ENCODE peak calls at places on chromosomes 13 and 19, in five cellular contexts. O is brain microvascular endothelial cell, Y is kidney, V is Peyer's patch, R is RWPE2. S is an unnamed sample.

GRCh38 chr13:34941436-34941834 is 635 bp upstream of the NBEA start:
- DNase-seq in V (no peak), Y (no peak), R (no peak), O (no peak), S (no peak)

GRCh38 chr13:27658569-27658968 is 36.9 kb downstream of the POLR1D start:
- DNase-seq in V (no peak), Y (no peak), R (no peak), O (no peak), S (peak; percentile 21)

GRCh38 chr13:110636053-110636475 is 20.7 kb downstream of the NAXD start:
- DNase-seq in Y (no peak), V (no peak), R (no peak), O (no peak), S (no peak)

GRCh38 chr19:21202865-21203494 is 61.1 kb downstream of the ZNF431 start:
- DNase-seq in V (no peak), O (no peak), Y (no peak), R (no peak), S (no peak)

GRCh38 chr13:27020415-27020814 is 151.2 kb downstream of the USP12 start:
- DNase-seq in V (no peak), O (no peak), R (no peak), Y (no peak), S (no peak)

GRCh38 chr19:33241091-33241529 is 15.5 kb upstream of the SLC7A10 start:
- DNase-seq in V (peak; percentile 77), O (no peak), R (no peak), Y (peak; percentile 60), S (no peak)

GRCh38 chr13:110347535-110348308 is 40.6 kb downstream of the COL4A2 start:
- DNase-seq in V (no peak), Y (no peak), R (peak; percentile 95), O (peak; percentile 88), S (peak; percentile 87)

GRCh38 chr19:3683405-3683865 is 16.8 kb downstream of the PIP5K1C start:
- DNase-seq in R (peak; percentile 57), V (no peak), Y (peak; percentile 74), O (peak; percentile 92), S (no peak)

GRCh38 chr13:40508767-40509342 is 157.6 kb downstream of the FOXO1 start:
- DNase-seq in O (no peak), Y (no peak), V (no peak), R (no peak), S (no peak)

GRCh38 chr19:16216744-16217670 is 19.3 kb downstream of the AP1M1 start:
- DNase-seq in R (no peak), O (no peak), V (no peak), Y (peak; percentile 52), S (no peak)

GRCh38 chr13:69280399-69280798 is 827.2 kb upstream of the ATXN8OS start:
- DNase-seq in O (no peak), V (no peak), R (no peak), Y (no peak), S (no peak)

GRCh38 chr13:25137624-25137892 is 34.5 kb downstream of the AMER2 start:
- DNase-seq in R (no peak), O (no peak), Y (no peak), V (no peak), S (no peak)

GRCh38 chr13:74528751-74529513 is 394.7 kb upstream of the KLF12 start:
- DNase-seq in O (no peak), Y (no peak), R (no peak), V (no peak), S (no peak)

GRCh38 chr19:37564624-37565369 is 29.8 kb downstream of the ZNF571 start:
- DNase-seq in V (no peak), R (no peak), O (no peak), Y (no peak), S (no peak)

GRCh38 chr13:109226631-109227030 is 559.8 kb downstream of the IRS2 start:
- DNase-seq in O (no peak), R (no peak), Y (no peak), V (no peak), S (no peak)

GRCh38 chr13:111359237-111359915 is 38.9 kb downstream of the TEX29 start:
- DNase-seq in V (no peak), R (no peak), O (no peak), Y (no peak), S (no peak)

GRCh38 chr13:29472317-29472961 is 123.0 kb downstream of the SLC7A1 start:
- DNase-seq in O (peak; percentile 62), R (no peak), Y (no peak), V (no peak), S (no peak)

GRCh38 chr13:21668665-21669599 is 1.9 kb upstream of the FGF9 start:
- DNase-seq in O (peak; percentile 7), V (peak; percentile 58), Y (peak; percentile 79), R (no peak), S (no peak)

GRCh38 chr19:50817941-50818858 is 5.4 kb downstream of the KLK1 start:
- DNase-seq in R (no peak), Y (no peak), V (peak; percentile 87), O (peak; percentile 11), S (no peak)

GRCh38 chr13:42258747-42259146 is 13.2 kb upstream of the AKAP11 start:
- DNase-seq in R (no peak), V (no peak), Y (no peak), O (no peak), S (no peak)

GRCh38 chr19:55683449-55684261 is 8.6 kb downstream of the EPN1 start:
- DNase-seq in Y (peak; percentile 73), R (no peak), V (peak; percentile 82), O (no peak), S (no peak)

GRCh38 chr13:76245920-76246319 is 609.8 kb downstream of the LMO7 start:
- DNase-seq in R (no peak), O (no peak), V (no peak), Y (no peak), S (no peak)

GRCh38 chr19:48190288-48191284 is 20.1 kb downstream of the ZSWIM9 start:
- DNase-seq in R (no peak), O (peak; percentile 27), Y (peak; percentile 71), V (no peak), S (no peak)

GRCh38 chr19:18612772-18613588 is at the start of gene TMEM59L:
- DNase-seq in Y (peak; percentile 77), R (no peak), O (no peak), V (no peak), S (no peak)

GRCh38 chr19:2771786-2772674 is 11.0 kb downstream of the SGTA start:
- DNase-seq in Y (no peak), R (no peak), V (no peak), O (no peak), S (no peak)

DNA sequence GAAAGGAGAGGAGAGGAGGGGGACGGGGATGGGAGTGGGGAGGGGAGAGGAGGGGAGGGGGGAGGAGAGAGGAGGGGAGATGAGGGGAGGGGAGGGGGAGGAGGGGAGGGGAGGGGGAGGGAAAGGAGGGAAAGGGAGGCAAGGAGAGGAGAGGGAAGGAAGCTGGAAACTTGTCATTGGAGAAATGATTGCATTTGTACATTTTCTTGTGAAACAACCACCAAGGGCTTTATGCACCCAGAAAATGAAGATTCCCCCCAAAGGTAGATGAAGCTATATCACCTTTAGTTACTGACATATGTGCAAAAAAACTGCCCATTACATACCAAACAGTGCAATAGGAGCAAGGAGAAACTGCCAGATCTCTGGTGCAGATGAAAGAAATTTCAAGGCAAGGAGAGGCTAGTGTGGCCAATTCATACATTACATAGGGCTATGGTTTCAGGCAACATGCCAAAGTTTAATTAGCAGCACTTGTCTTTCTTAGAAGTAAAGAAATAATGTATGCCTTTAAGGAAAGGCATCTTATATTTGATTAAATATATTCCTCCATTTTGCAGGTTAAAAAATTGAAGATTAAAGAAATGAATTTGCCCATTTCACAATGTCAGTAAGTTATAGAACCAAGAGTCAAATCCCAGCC is 49.5 kb upstream of the STK24 start:
- DNase-seq in R (no peak), O (no peak), V (no peak), Y (no peak), S (no peak)
- H3K4me3 ChIP-seq in R (no peak overlapping the region), O (no peak overlapping the region), V (no peak overlapping the region), Y (no peak overlapping the region), S (no peak overlapping the region)

GRCh38 chr19:35058370-35058769 is 16.8 kb downstream of the HPN start:
- DNase-seq in Y (no peak), V (no peak), O (no peak), R (no peak), S (no peak)
- H3K4me3 ChIP-seq in Y (no peak overlapping the region), V (no peak overlapping the region), O (no peak overlapping the region), R (no peak overlapping the region), S (no peak overlapping the region)

GRCh38 chr19:1166872-1167573 is 7.0 kb downstream of the SBNO2 start:
- DNase-seq in R (no peak), O (no peak), Y (peak; percentile 73), V (peak; percentile 44), S (no peak)

GRCh38 chr19:1168562-1168873 is 5.5 kb downstream of the SBNO2 start:
- DNase-seq in V (no peak), R (no peak), O (no peak), Y (no peak), S (no peak)

GRCh38 chr19:1169921-1170885 is 3.9 kb downstream of the SBNO2 start:
- DNase-seq in Y (peak; percentile 74), R (peak; percentile 91), O (no peak), V (peak; percentile 48), S (peak; percentile 20)

GRCh38 chr19:1168877-1169791 is 4.9 kb downstream of the SBNO2 start:
- DNase-seq in R (peak; percentile 91), O (peak; percentile 72), V (peak; percentile 50), Y (peak; percentile 85), S (no peak)

DNA sequence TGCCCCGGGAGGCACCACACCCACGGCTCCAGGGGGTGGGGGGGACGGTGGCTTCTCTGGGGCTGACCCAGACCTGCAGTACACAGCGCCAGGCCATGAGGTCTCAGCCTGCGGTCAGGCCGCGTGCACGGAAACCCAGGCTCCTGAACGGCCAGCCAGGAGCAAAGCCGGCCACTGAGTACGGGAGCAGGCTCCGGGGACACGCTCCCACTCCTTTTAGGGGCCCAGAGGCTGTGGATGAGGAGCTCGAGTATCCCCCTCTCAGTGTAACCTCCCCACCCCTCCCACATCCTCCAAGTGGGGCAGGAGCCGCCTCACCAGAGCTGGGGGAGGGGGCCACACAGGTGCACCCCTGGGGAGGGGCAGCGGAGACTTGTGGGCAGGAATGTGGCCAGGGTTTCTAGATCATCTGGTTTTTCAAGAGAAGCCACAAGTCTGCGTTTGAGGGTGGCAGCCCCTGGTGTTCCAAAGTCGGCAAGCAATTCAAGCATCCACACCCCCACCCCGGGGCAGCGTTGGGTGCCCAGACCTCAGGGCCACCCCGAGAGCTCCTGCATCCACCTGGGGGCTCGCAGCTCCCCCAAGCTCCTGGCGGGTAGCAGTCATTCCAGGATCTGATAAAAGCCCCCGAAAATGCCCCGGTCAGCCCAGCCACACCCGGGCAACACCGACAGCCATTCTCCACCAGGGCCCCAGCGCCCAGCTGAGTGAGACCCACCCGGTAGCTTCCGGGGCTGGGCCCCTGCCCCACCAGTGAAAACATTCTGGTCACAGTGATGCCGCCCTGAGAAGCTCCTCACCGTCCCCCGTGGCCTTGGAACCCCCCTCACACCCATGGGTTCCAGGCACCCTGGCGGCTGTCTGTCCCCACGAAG is 6.1 kb downstream of the SBNO2 start:
- DNase-seq in R (peak; percentile 56), V (no peak), O (no peak), Y (peak; percentile 75), S (no peak)
- H3K4me3 ChIP-seq in R (peak overlapping the region; percentile 48), V (peak overlapping the region; percentile 20), O (peak overlapping the region; percentile 42), Y (no peak overlapping the region), S (no peak overlapping the region)

DNA sequence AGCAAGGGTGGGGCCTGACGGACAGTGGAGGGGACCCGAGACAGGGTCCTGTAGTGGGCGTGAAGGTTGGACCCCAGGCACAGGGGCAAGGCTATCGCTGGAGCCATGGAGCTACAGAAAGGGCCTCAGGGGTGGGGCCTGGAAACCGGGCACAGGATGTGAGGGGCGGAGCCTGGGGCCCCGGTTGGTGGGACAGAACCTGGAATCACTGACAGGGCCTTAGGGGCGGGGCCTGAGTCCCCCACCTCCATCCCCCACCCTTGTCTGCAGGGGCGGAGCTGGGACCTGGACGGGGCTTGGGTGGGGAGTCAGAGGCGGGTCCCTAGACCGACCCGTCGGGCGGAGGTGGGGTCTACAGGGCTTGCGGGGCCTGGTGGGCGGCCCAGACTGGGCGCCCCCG is 26.0 kb downstream of the DCAF15 start:
- DNase-seq in Y (peak; percentile 92), V (peak; percentile 76), R (no peak), O (no peak), S (no peak)
- H3K4me3 ChIP-seq in Y (no peak overlapping the region), V (peak overlapping the region; percentile 40), R (no peak overlapping the region), O (no peak overlapping the region), S (no peak overlapping the region)

S was measured in skeletal muscle cell.